ENCODE peak calls at places on chromosomes 13 and 19, in ten cellular contexts. One of them, this sample, is unnamed.

GRCh38 chr19:52542984-52543664 is 15.7 kb downstream of the ZNF808 start:
- DNase-seq in NCI-H1092: no peak
- DNase-seq in NCI-H748 treated with DMSO at 0.1 percent for 48 hours: no peak
- DNase-seq in mucosa of descending colon: no peak
- DNase-seq in PC-3: peak; percentile 11
- DNase-seq in NCI-H510A: no peak
- DNase-seq in astrocyte of the spinal cord: no peak
- DNase-seq in nucleus accumbens: no peak
- DNase-seq in stimulated activated CD8-positive, alpha-beta memory T cell treated with anti-CD3 and anti-CD28 coated beads, Interleukin-12 subunit alpha, Interleukin-12 subunit beta, amount 100 ng/mL, for 1 hour: no peak
- DNase-seq in activated CD4-positive, alpha-beta T cell treated with anti-CD3 and anti-CD28 coated beads, Interleukin-2, amount 50 U/mL, for 24 hours: no peak
- DNase-seq in this sample: peak; percentile 35

GRCh38 chr19:23318143-23318542 is 67.9 kb upstream of the ZNF724 start:
- DNase-seq in NCI-H1092: no peak
- DNase-seq in NCI-H748 treated with DMSO at 0.1 percent for 48 hours: no peak
- DNase-seq in mucosa of descending colon: no peak
- DNase-seq in PC-3: peak; percentile 38
- DNase-seq in NCI-H510A: no peak
- DNase-seq in astrocyte of the spinal cord: no peak
- DNase-seq in nucleus accumbens: no peak
- DNase-seq in stimulated activated CD8-positive, alpha-beta memory T cell treated with anti-CD3 and anti-CD28 coated beads, Interleukin-12 subunit alpha, Interleukin-12 subunit beta, amount 100 ng/mL, for 1 hour: no peak
- DNase-seq in activated CD4-positive, alpha-beta T cell treated with anti-CD3 and anti-CD28 coated beads, Interleukin-2, amount 50 U/mL, for 24 hours: peak; percentile 5
- DNase-seq in this sample: peak; percentile 64

GRCh38 chr13:104962411-104962810 is 1573.1 kb downstream of the EFNB2 start:
- DNase-seq in NCI-H1092: no peak
- DNase-seq in NCI-H748 treated with DMSO at 0.1 percent for 48 hours: no peak
- DNase-seq in mucosa of descending colon: no peak
- DNase-seq in PC-3: no peak
- DNase-seq in NCI-H510A: no peak
- DNase-seq in astrocyte of the spinal cord: no peak
- DNase-seq in nucleus accumbens: no peak
- DNase-seq in stimulated activated CD8-positive, alpha-beta memory T cell treated with anti-CD3 and anti-CD28 coated beads, Interleukin-12 subunit alpha, Interleukin-12 subunit beta, amount 100 ng/mL, for 1 hour: no peak
- DNase-seq in activated CD4-positive, alpha-beta T cell treated with anti-CD3 and anti-CD28 coated beads, Interleukin-2, amount 50 U/mL, for 24 hours: no peak
- DNase-seq in this sample: no peak

GRCh38 chr19:14147797-14148605 is 11.6 kb upstream of the ASF1B start:
- DNase-seq in NCI-H1092: no peak
- DNase-seq in NCI-H748 treated with DMSO at 0.1 percent for 48 hours: no peak
- DNase-seq in mucosa of descending colon: peak; percentile 74
- DNase-seq in PC-3: peak; percentile 77
- DNase-seq in NCI-H510A: no peak
- DNase-seq in astrocyte of the spinal cord: peak; percentile 54
- DNase-seq in nucleus accumbens: peak; percentile 48
- DNase-seq in stimulated activated CD8-positive, alpha-beta memory T cell treated with anti-CD3 and anti-CD28 coated beads, Interleukin-12 subunit alpha, Interleukin-12 subunit beta, amount 100 ng/mL, for 1 hour: peak; percentile 35
- DNase-seq in activated CD4-positive, alpha-beta T cell treated with anti-CD3 and anti-CD28 coated beads, Interleukin-2, amount 50 U/mL, for 24 hours: no peak
- DNase-seq in this sample: peak; percentile 54

GRCh38 chr19:19444694-19445155 is 39.2 kb downstream of the GATAD2A start:
- DNase-seq in NCI-H1092: no peak
- DNase-seq in NCI-H748 treated with DMSO at 0.1 percent for 48 hours: no peak
- DNase-seq in mucosa of descending colon: peak; percentile 47
- DNase-seq in PC-3: peak; percentile 33
- DNase-seq in NCI-H510A: no peak
- DNase-seq in astrocyte of the spinal cord: no peak
- DNase-seq in nucleus accumbens: no peak
- DNase-seq in stimulated activated CD8-positive, alpha-beta memory T cell treated with anti-CD3 and anti-CD28 coated beads, Interleukin-12 subunit alpha, Interleukin-12 subunit beta, amount 100 ng/mL, for 1 hour: no peak
- DNase-seq in activated CD4-positive, alpha-beta T cell treated with anti-CD3 and anti-CD28 coated beads, Interleukin-2, amount 50 U/mL, for 24 hours: no peak
- DNase-seq in this sample: no peak

GRCh38 chr19:1389033-1389940 is 5.6 kb downstream of the NDUFS7 start:
- DNase-seq in NCI-H1092: no peak
- DNase-seq in NCI-H748 treated with DMSO at 0.1 percent for 48 hours: no peak
- DNase-seq in mucosa of descending colon: no peak
- DNase-seq in PC-3: no peak
- DNase-seq in NCI-H510A: no peak
- DNase-seq in astrocyte of the spinal cord: no peak
- DNase-seq in nucleus accumbens: no peak
- DNase-seq in stimulated activated CD8-positive, alpha-beta memory T cell treated with anti-CD3 and anti-CD28 coated beads, Interleukin-12 subunit alpha, Interleukin-12 subunit beta, amount 100 ng/mL, for 1 hour: no peak
- DNase-seq in activated CD4-positive, alpha-beta T cell treated with anti-CD3 and anti-CD28 coated beads, Interleukin-2, amount 50 U/mL, for 24 hours: no peak
- DNase-seq in this sample: no peak

GRCh38 chr13:30466841-30467252 is 1.1 kb upstream of the HMGB1 start:
- DNase-seq in NCI-H1092: no peak
- DNase-seq in NCI-H748 treated with DMSO at 0.1 percent for 48 hours: no peak
- DNase-seq in mucosa of descending colon: no peak
- DNase-seq in PC-3: peak; percentile 5
- DNase-seq in NCI-H510A: no peak
- DNase-seq in astrocyte of the spinal cord: peak; percentile 27
- DNase-seq in nucleus accumbens: no peak
- DNase-seq in stimulated activated CD8-positive, alpha-beta memory T cell treated with anti-CD3 and anti-CD28 coated beads, Interleukin-12 subunit alpha, Interleukin-12 subunit beta, amount 100 ng/mL, for 1 hour: no peak
- DNase-seq in activated CD4-positive, alpha-beta T cell treated with anti-CD3 and anti-CD28 coated beads, Interleukin-2, amount 50 U/mL, for 24 hours: no peak
- DNase-seq in this sample: peak; percentile 29

GRCh38 chr13:38630780-38631179 is 56.1 kb upstream of the FREM2 start:
- DNase-seq in NCI-H1092: no peak
- DNase-seq in NCI-H748 treated with DMSO at 0.1 percent for 48 hours: no peak
- DNase-seq in mucosa of descending colon: no peak
- DNase-seq in PC-3: no peak
- DNase-seq in NCI-H510A: no peak
- DNase-seq in astrocyte of the spinal cord: no peak
- DNase-seq in nucleus accumbens: no peak
- DNase-seq in stimulated activated CD8-positive, alpha-beta memory T cell treated with anti-CD3 and anti-CD28 coated beads, Interleukin-12 subunit alpha, Interleukin-12 subunit beta, amount 100 ng/mL, for 1 hour: no peak
- DNase-seq in activated CD4-positive, alpha-beta T cell treated with anti-CD3 and anti-CD28 coated beads, Interleukin-2, amount 50 U/mL, for 24 hours: no peak
- DNase-seq in this sample: no peak

GRCh38 chr13:42110410-42111155 is 62.1 kb downstream of the DGKH start:
- DNase-seq in NCI-H1092: peak; percentile 6
- DNase-seq in NCI-H748 treated with DMSO at 0.1 percent for 48 hours: peak; percentile 47
- DNase-seq in mucosa of descending colon: peak; percentile 58
- DNase-seq in PC-3: peak; percentile 83
- DNase-seq in NCI-H510A: no peak
- DNase-seq in astrocyte of the spinal cord: peak; percentile 84
- DNase-seq in nucleus accumbens: no peak
- DNase-seq in stimulated activated CD8-positive, alpha-beta memory T cell treated with anti-CD3 and anti-CD28 coated beads, Interleukin-12 subunit alpha, Interleukin-12 subunit beta, amount 100 ng/mL, for 1 hour: peak; percentile 13
- DNase-seq in activated CD4-positive, alpha-beta T cell treated with anti-CD3 and anti-CD28 coated beads, Interleukin-2, amount 50 U/mL, for 24 hours: peak; percentile 54
- DNase-seq in this sample: peak; percentile 77

GRCh38 chr19:12841094-12841493 is 2.8 kb downstream of the MAST1 start:
- DNase-seq in NCI-H1092: no peak
- DNase-seq in NCI-H748 treated with DMSO at 0.1 percent for 48 hours: no peak
- DNase-seq in mucosa of descending colon: peak; percentile 32
- DNase-seq in PC-3: no peak
- DNase-seq in NCI-H510A: no peak
- DNase-seq in astrocyte of the spinal cord: no peak
- DNase-seq in nucleus accumbens: no peak
- DNase-seq in stimulated activated CD8-positive, alpha-beta memory T cell treated with anti-CD3 and anti-CD28 coated beads, Interleukin-12 subunit alpha, Interleukin-12 subunit beta, amount 100 ng/mL, for 1 hour: no peak
- DNase-seq in activated CD4-positive, alpha-beta T cell treated with anti-CD3 and anti-CD28 coated beads, Interleukin-2, amount 50 U/mL, for 24 hours: no peak
- DNase-seq in this sample: no peak

GRCh38 chr13:19836472-19836871 is 27.0 kb downstream of the ZMYM5 start:
- DNase-seq in NCI-H1092: no peak
- DNase-seq in NCI-H748 treated with DMSO at 0.1 percent for 48 hours: no peak
- DNase-seq in mucosa of descending colon: no peak
- DNase-seq in PC-3: peak; percentile 5
- DNase-seq in NCI-H510A: no peak
- DNase-seq in astrocyte of the spinal cord: peak; percentile 12
- DNase-seq in nucleus accumbens: no peak
- DNase-seq in stimulated activated CD8-positive, alpha-beta memory T cell treated with anti-CD3 and anti-CD28 coated beads, Interleukin-12 subunit alpha, Interleukin-12 subunit beta, amount 100 ng/mL, for 1 hour: no peak
- DNase-seq in activated CD4-positive, alpha-beta T cell treated with anti-CD3 and anti-CD28 coated beads, Interleukin-2, amount 50 U/mL, for 24 hours: no peak
- DNase-seq in this sample: no peak

GRCh38 chr19:4555657-4556561 is 3.6 kb downstream of the SEMA6B start:
- DNase-seq in NCI-H1092: no peak
- DNase-seq in NCI-H748 treated with DMSO at 0.1 percent for 48 hours: peak; percentile 25
- DNase-seq in mucosa of descending colon: peak; percentile 37
- DNase-seq in PC-3: peak; percentile 72
- DNase-seq in NCI-H510A: no peak
- DNase-seq in astrocyte of the spinal cord: no peak
- DNase-seq in nucleus accumbens: no peak
- DNase-seq in stimulated activated CD8-positive, alpha-beta memory T cell treated with anti-CD3 and anti-CD28 coated beads, Interleukin-12 subunit alpha, Interleukin-12 subunit beta, amount 100 ng/mL, for 1 hour: no peak
- DNase-seq in activated CD4-positive, alpha-beta T cell treated with anti-CD3 and anti-CD28 coated beads, Interleukin-2, amount 50 U/mL, for 24 hours: no peak
- DNase-seq in this sample: no peak

GRCh38 chr13:110216403-110217041 is 90.4 kb downstream of the COL4A1 start:
- DNase-seq in NCI-H1092: no peak
- DNase-seq in NCI-H748 treated with DMSO at 0.1 percent for 48 hours: no peak
- DNase-seq in mucosa of descending colon: no peak
- DNase-seq in PC-3: no peak
- DNase-seq in NCI-H510A: no peak
- DNase-seq in astrocyte of the spinal cord: peak; percentile 85
- DNase-seq in nucleus accumbens: no peak
- DNase-seq in stimulated activated CD8-positive, alpha-beta memory T cell treated with anti-CD3 and anti-CD28 coated beads, Interleukin-12 subunit alpha, Interleukin-12 subunit beta, amount 100 ng/mL, for 1 hour: no peak
- DNase-seq in activated CD4-positive, alpha-beta T cell treated with anti-CD3 and anti-CD28 coated beads, Interleukin-2, amount 50 U/mL, for 24 hours: no peak
- DNase-seq in this sample: no peak

GRCh38 chr13:113157929-113158747 is at the start of gene PROZ:
- DNase-seq in NCI-H1092: no peak
- DNase-seq in NCI-H748 treated with DMSO at 0.1 percent for 48 hours: no peak
- DNase-seq in mucosa of descending colon: no peak
- DNase-seq in PC-3: no peak
- DNase-seq in NCI-H510A: no peak
- DNase-seq in astrocyte of the spinal cord: no peak
- DNase-seq in nucleus accumbens: no peak
- DNase-seq in stimulated activated CD8-positive, alpha-beta memory T cell treated with anti-CD3 and anti-CD28 coated beads, Interleukin-12 subunit alpha, Interleukin-12 subunit beta, amount 100 ng/mL, for 1 hour: no peak
- DNase-seq in activated CD4-positive, alpha-beta T cell treated with anti-CD3 and anti-CD28 coated beads, Interleukin-2, amount 50 U/mL, for 24 hours: no peak
- DNase-seq in this sample: no peak

GRCh38 chr13:99150575-99151370 is 49.9 kb upstream of the UBAC2 start:
- DNase-seq in NCI-H1092: no peak
- DNase-seq in NCI-H748 treated with DMSO at 0.1 percent for 48 hours: no peak
- DNase-seq in mucosa of descending colon: no peak
- DNase-seq in PC-3: peak; percentile 89
- DNase-seq in NCI-H510A: no peak
- DNase-seq in astrocyte of the spinal cord: peak; percentile 63
- DNase-seq in nucleus accumbens: no peak
- DNase-seq in stimulated activated CD8-positive, alpha-beta memory T cell treated with anti-CD3 and anti-CD28 coated beads, Interleukin-12 subunit alpha, Interleukin-12 subunit beta, amount 100 ng/mL, for 1 hour: no peak
- DNase-seq in activated CD4-positive, alpha-beta T cell treated with anti-CD3 and anti-CD28 coated beads, Interleukin-2, amount 50 U/mL, for 24 hours: no peak
- DNase-seq in this sample: no peak

GRCh38 chr19:47002853-47003610 is 16.6 kb upstream of the NPAS1 start:
- DNase-seq in NCI-H1092: no peak
- DNase-seq in NCI-H748 treated with DMSO at 0.1 percent for 48 hours: no peak
- DNase-seq in mucosa of descending colon: no peak
- DNase-seq in PC-3: no peak
- DNase-seq in NCI-H510A: no peak
- DNase-seq in astrocyte of the spinal cord: no peak
- DNase-seq in nucleus accumbens: no peak
- DNase-seq in stimulated activated CD8-positive, alpha-beta memory T cell treated with anti-CD3 and anti-CD28 coated beads, Interleukin-12 subunit alpha, Interleukin-12 subunit beta, amount 100 ng/mL, for 1 hour: no peak
- DNase-seq in activated CD4-positive, alpha-beta T cell treated with anti-CD3 and anti-CD28 coated beads, Interleukin-2, amount 50 U/mL, for 24 hours: no peak
- DNase-seq in this sample: no peak

GRCh38 chr13:100163375-100163774 is 74.5 kb downstream of the PCCA start:
- DNase-seq in NCI-H1092: no peak
- DNase-seq in NCI-H748 treated with DMSO at 0.1 percent for 48 hours: no peak
- DNase-seq in mucosa of descending colon: no peak
- DNase-seq in PC-3: no peak
- DNase-seq in NCI-H510A: no peak
- DNase-seq in astrocyte of the spinal cord: no peak
- DNase-seq in nucleus accumbens: no peak
- DNase-seq in stimulated activated CD8-positive, alpha-beta memory T cell treated with anti-CD3 and anti-CD28 coated beads, Interleukin-12 subunit alpha, Interleukin-12 subunit beta, amount 100 ng/mL, for 1 hour: no peak
- DNase-seq in activated CD4-positive, alpha-beta T cell treated with anti-CD3 and anti-CD28 coated beads, Interleukin-2, amount 50 U/mL, for 24 hours: no peak
- DNase-seq in this sample: no peak

GRCh38 chr13:107441279-107441678 is 774.1 kb downstream of the LIG4 start:
- DNase-seq in NCI-H1092: no peak
- DNase-seq in NCI-H748 treated with DMSO at 0.1 percent for 48 hours: no peak
- DNase-seq in mucosa of descending colon: no peak
- DNase-seq in PC-3: peak; percentile 25
- DNase-seq in NCI-H510A: no peak
- DNase-seq in astrocyte of the spinal cord: peak; percentile 85
- DNase-seq in nucleus accumbens: no peak
- DNase-seq in stimulated activated CD8-positive, alpha-beta memory T cell treated with anti-CD3 and anti-CD28 coated beads, Interleukin-12 subunit alpha, Interleukin-12 subunit beta, amount 100 ng/mL, for 1 hour: no peak
- DNase-seq in activated CD4-positive, alpha-beta T cell treated with anti-CD3 and anti-CD28 coated beads, Interleukin-2, amount 50 U/mL, for 24 hours: no peak
- DNase-seq in this sample: peak; percentile 62

GRCh38 chr13:40447857-40448256 is 218.6 kb downstream of the FOXO1 start:
- DNase-seq in NCI-H1092: no peak
- DNase-seq in NCI-H748 treated with DMSO at 0.1 percent for 48 hours: no peak
- DNase-seq in mucosa of descending colon: no peak
- DNase-seq in PC-3: no peak
- DNase-seq in NCI-H510A: no peak
- DNase-seq in astrocyte of the spinal cord: no peak
- DNase-seq in nucleus accumbens: no peak
- DNase-seq in stimulated activated CD8-positive, alpha-beta memory T cell treated with anti-CD3 and anti-CD28 coated beads, Interleukin-12 subunit alpha, Interleukin-12 subunit beta, amount 100 ng/mL, for 1 hour: no peak
- DNase-seq in activated CD4-positive, alpha-beta T cell treated with anti-CD3 and anti-CD28 coated beads, Interleukin-2, amount 50 U/mL, for 24 hours: no peak
- DNase-seq in this sample: no peak

GRCh38 chr13:28326081-28326480 is 168.8 kb downstream of the FLT1 start:
- DNase-seq in NCI-H1092: no peak
- DNase-seq in NCI-H748 treated with DMSO at 0.1 percent for 48 hours: no peak
- DNase-seq in mucosa of descending colon: no peak
- DNase-seq in PC-3: no peak
- DNase-seq in NCI-H510A: no peak
- DNase-seq in astrocyte of the spinal cord: no peak
- DNase-seq in nucleus accumbens: no peak
- DNase-seq in stimulated activated CD8-positive, alpha-beta memory T cell treated with anti-CD3 and anti-CD28 coated beads, Interleukin-12 subunit alpha, Interleukin-12 subunit beta, amount 100 ng/mL, for 1 hour: no peak
- DNase-seq in activated CD4-positive, alpha-beta T cell treated with anti-CD3 and anti-CD28 coated beads, Interleukin-2, amount 50 U/mL, for 24 hours: no peak
- DNase-seq in this sample: no peak

GRCh38 chr13:110524484-110525254 is 36.9 kb downstream of the RAB20 start:
- DNase-seq in NCI-H1092: peak; percentile 40
- DNase-seq in NCI-H748 treated with DMSO at 0.1 percent for 48 hours: no peak
- DNase-seq in mucosa of descending colon: peak; percentile 88
- DNase-seq in PC-3: peak; percentile 72
- DNase-seq in NCI-H510A: peak; percentile 94
- DNase-seq in astrocyte of the spinal cord: no peak
- DNase-seq in nucleus accumbens: no peak
- DNase-seq in stimulated activated CD8-positive, alpha-beta memory T cell treated with anti-CD3 and anti-CD28 coated beads, Interleukin-12 subunit alpha, Interleukin-12 subunit beta, amount 100 ng/mL, for 1 hour: no peak
- DNase-seq in activated CD4-positive, alpha-beta T cell treated with anti-CD3 and anti-CD28 coated beads, Interleukin-2, amount 50 U/mL, for 24 hours: no peak
- DNase-seq in this sample: no peak

GRCh38 chr19:41792513-41793413 is 3.6 kb upstream of the CEACAM3 start:
- DNase-seq in NCI-H1092: no peak
- DNase-seq in NCI-H748 treated with DMSO at 0.1 percent for 48 hours: no peak
- DNase-seq in mucosa of descending colon: peak; percentile 75
- DNase-seq in PC-3: peak; percentile 93
- DNase-seq in NCI-H510A: peak; percentile 27
- DNase-seq in astrocyte of the spinal cord: peak; percentile 36
- DNase-seq in nucleus accumbens: peak; percentile 7
- DNase-seq in stimulated activated CD8-positive, alpha-beta memory T cell treated with anti-CD3 and anti-CD28 coated beads, Interleukin-12 subunit alpha, Interleukin-12 subunit beta, amount 100 ng/mL, for 1 hour: peak; percentile 16
- DNase-seq in activated CD4-positive, alpha-beta T cell treated with anti-CD3 and anti-CD28 coated beads, Interleukin-2, amount 50 U/mL, for 24 hours: peak; percentile 12
- DNase-seq in this sample: no peak

GRCh38 chr13:35630551-35631275 is 154.2 kb upstream of the MAB21L1 start:
- DNase-seq in NCI-H1092: peak; percentile 5
- DNase-seq in NCI-H748 treated with DMSO at 0.1 percent for 48 hours: peak; percentile 46
- DNase-seq in mucosa of descending colon: peak; percentile 18
- DNase-seq in PC-3: peak; percentile 71
- DNase-seq in NCI-H510A: no peak
- DNase-seq in astrocyte of the spinal cord: peak; percentile 57
- DNase-seq in nucleus accumbens: no peak
- DNase-seq in stimulated activated CD8-positive, alpha-beta memory T cell treated with anti-CD3 and anti-CD28 coated beads, Interleukin-12 subunit alpha, Interleukin-12 subunit beta, amount 100 ng/mL, for 1 hour: no peak
- DNase-seq in activated CD4-positive, alpha-beta T cell treated with anti-CD3 and anti-CD28 coated beads, Interleukin-2, amount 50 U/mL, for 24 hours: no peak
- DNase-seq in this sample: peak; percentile 76

GRCh38 chr13:33846306-33847062 is 28.5 kb downstream of the RFC3 start:
- DNase-seq in NCI-H1092: no peak
- DNase-seq in NCI-H748 treated with DMSO at 0.1 percent for 48 hours: no peak
- DNase-seq in mucosa of descending colon: no peak
- DNase-seq in PC-3: no peak
- DNase-seq in NCI-H510A: no peak
- DNase-seq in astrocyte of the spinal cord: no peak
- DNase-seq in nucleus accumbens: no peak
- DNase-seq in stimulated activated CD8-positive, alpha-beta memory T cell treated with anti-CD3 and anti-CD28 coated beads, Interleukin-12 subunit alpha, Interleukin-12 subunit beta, amount 100 ng/mL, for 1 hour: no peak
- DNase-seq in activated CD4-positive, alpha-beta T cell treated with anti-CD3 and anti-CD28 coated beads, Interleukin-2, amount 50 U/mL, for 24 hours: no peak
- DNase-seq in this sample: no peak

GRCh38 chr19:17824339-17824738 is 3.0 kb upstream of the INSL3 start:
- DNase-seq in NCI-H1092: no peak
- DNase-seq in NCI-H748 treated with DMSO at 0.1 percent for 48 hours: no peak
- DNase-seq in mucosa of descending colon: no peak
- DNase-seq in PC-3: no peak
- DNase-seq in NCI-H510A: no peak
- DNase-seq in astrocyte of the spinal cord: no peak
- DNase-seq in nucleus accumbens: no peak
- DNase-seq in stimulated activated CD8-positive, alpha-beta memory T cell treated with anti-CD3 and anti-CD28 coated beads, Interleukin-12 subunit alpha, Interleukin-12 subunit beta, amount 100 ng/mL, for 1 hour: no peak
- DNase-seq in activated CD4-positive, alpha-beta T cell treated with anti-CD3 and anti-CD28 coated beads, Interleukin-2, amount 50 U/mL, for 24 hours: no peak
- DNase-seq in this sample: no peak

GRCh38 chr19:52748336-52748950 is 13.6 kb upstream of the ZNF611 start:
- DNase-seq in NCI-H1092: no peak
- DNase-seq in NCI-H748 treated with DMSO at 0.1 percent for 48 hours: no peak
- DNase-seq in mucosa of descending colon: peak; percentile 13
- DNase-seq in PC-3: peak; percentile 67
- DNase-seq in NCI-H510A: no peak
- DNase-seq in astrocyte of the spinal cord: peak; percentile 34
- DNase-seq in nucleus accumbens: no peak
- DNase-seq in stimulated activated CD8-positive, alpha-beta memory T cell treated with anti-CD3 and anti-CD28 coated beads, Interleukin-12 subunit alpha, Interleukin-12 subunit beta, amount 100 ng/mL, for 1 hour: no peak
- DNase-seq in activated CD4-positive, alpha-beta T cell treated with anti-CD3 and anti-CD28 coated beads, Interleukin-2, amount 50 U/mL, for 24 hours: no peak
- DNase-seq in this sample: peak; percentile 77

GRCh38 chr13:51999525-51999924 is 11.7 kb downstream of the ATP7B start:
- DNase-seq in NCI-H1092: no peak
- DNase-seq in NCI-H748 treated with DMSO at 0.1 percent for 48 hours: no peak
- DNase-seq in mucosa of descending colon: no peak
- DNase-seq in PC-3: peak; percentile 38
- DNase-seq in NCI-H510A: no peak
- DNase-seq in astrocyte of the spinal cord: no peak
- DNase-seq in nucleus accumbens: no peak
- DNase-seq in stimulated activated CD8-positive, alpha-beta memory T cell treated with anti-CD3 and anti-CD28 coated beads, Interleukin-12 subunit alpha, Interleukin-12 subunit beta, amount 100 ng/mL, for 1 hour: no peak
- DNase-seq in activated CD4-positive, alpha-beta T cell treated with anti-CD3 and anti-CD28 coated beads, Interleukin-2, amount 50 U/mL, for 24 hours: no peak
- DNase-seq in this sample: no peak

This sample was measured in RKO.